ENCODE peak calls at places on chromosomes 13 and 19, in five cellular contexts. S, Q, Y, N and C are unnamed samples.
A peak's percentile ranks its signal among the peaks of the same experiment; 100 is the strongest.

GRCh38 chr13:100976993-100977392 is 302.4 kb upstream of the TMTC4 start:
- DNase-seq in Q (no peak), S (no peak), N (no peak), Y (no peak), C (no peak)

GRCh38 chr19:51147663-51148062 is 5.6 kb downstream of the SIGLEC7 start:
- DNase-seq in S (no peak), Q (no peak), N (no peak), Y (no peak), C (no peak)

GRCh38 chr19:49155005-49155826 is at the start of gene HRC:
- DNase-seq in N (no peak), Q (no peak), Y (no peak), S (no peak), C (no peak)

GRCh38 chr19:1400281-1401137 is 833 bp downstream of the GAMT start:
- DNase-seq in Q (no peak), S (no peak), N (peak; percentile 45), Y (no peak), C (no peak)

GRCh38 chr19:1082928-1083816 is 12.0 kb downstream of the POLR2E start:
- DNase-seq in S (peak; percentile 15), N (no peak), Q (peak; percentile 14), Y (no peak), C (no peak)

GRCh38 chr13:112729408-112729807 is 39.6 kb downstream of the ATP11A start:
- DNase-seq in Y (no peak), S (no peak), Q (no peak), N (no peak), C (no peak)

GRCh38 chr13:94761407-94761806 is 49.1 kb upstream of the SOX21 start:
- DNase-seq in Y (no peak), Q (no peak), S (no peak), N (no peak), C (no peak)

GRCh38 chr19:14409157-14410053 is 9.7 kb downstream of the DDX39A start:
- DNase-seq in Q (no peak), N (no peak), S (no peak), Y (no peak), C (peak; percentile 42)

GRCh38 chr19:11410682-11411081 is 8.4 kb downstream of the RGL3 start:
- DNase-seq in N (peak; percentile 81), Q (no peak), Y (no peak), S (no peak), C (no peak)

GRCh38 chr13:94860981-94861407 is 148.6 kb upstream of the SOX21 start:
- DNase-seq in Y (no peak), N (peak; percentile 36), S (no peak), Q (no peak), C (no peak)

GRCh38 chr19:14473073-14473790 is 1.9 kb downstream of the PTGER1 start:
- DNase-seq in Q (no peak), S (no peak), N (no peak), Y (no peak), C (no peak)

GRCh38 chr19:44841255-44841654 is 4.8 kb upstream of the NECTIN2 start:
- DNase-seq in Y (no peak), Q (no peak), N (no peak), S (no peak), C (no peak)

GRCh38 chr19:33063356-33064116 is 1.2 kb downstream of the RHPN2 start:
- DNase-seq in N (no peak), Q (peak; percentile 78), Y (no peak), S (no peak), C (no peak)

GRCh38 chr19:4154571-4155312 is 1.3 kb downstream of the CREB3L3 start:
- DNase-seq in Q (no peak), Y (no peak), N (no peak), S (no peak), C (no peak)

GRCh38 chr13:46803586-46803985 is 6.6 kb upstream of the ESD start:
- DNase-seq in Q (no peak), S (no peak), Y (no peak), N (peak; percentile 69), C (no peak)

GRCh38 chr13:48233097-48233885 is at the start of gene ITM2B:
- DNase-seq in Q (peak; percentile 82), Y (peak; percentile 60), N (peak; percentile 82), S (peak; percentile 61), C (peak; percentile 62)

GRCh38 chr19:34662919-34663318 is 14.0 kb downstream of the SCGB2B2 start:
- DNase-seq in Y (no peak), Q (no peak), N (peak; percentile 53), S (no peak), C (no peak)

GRCh38 chr13:22114630-22115311 is 443.9 kb downstream of the FGF9 start:
- DNase-seq in Q (no peak), N (no peak), S (peak; percentile 26), Y (no peak), C (no peak)

GRCh38 chr19:11479470-11480080 is 1.3 kb downstream of the ELAVL3 start:
- DNase-seq in Q (peak; percentile 26), S (no peak), N (peak; percentile 33), Y (peak; percentile 76), C (no peak)

GRCh38 chr13:42612021-42612765 is 38.2 kb downstream of the TNFSF11 start:
- DNase-seq in Q (no peak), Y (no peak), S (no peak), N (no peak), C (no peak)

GRCh38 chr19:1929051-1929742 is 11.8 kb upstream of the CSNK1G2 start:
- DNase-seq in N (peak; percentile 85), Q (peak; percentile 88), S (peak; percentile 89), Y (peak; percentile 82), C (peak; percentile 87)

GRCh38 chr19:47701717-47702552 is 11.3 kb upstream of the EHD2 start:
- DNase-seq in Q (no peak), N (no peak), Y (no peak), S (no peak), C (no peak)

GRCh38 chr19:31312629-31313244 is 36.5 kb downstream of the TSHZ3 start:
- DNase-seq in N (no peak), Q (no peak), Y (no peak), S (no peak), C (no peak)

GRCh38 chr19:57027360-57027759 is 92.4 kb upstream of the USP29 start:
- DNase-seq in S (no peak), Q (no peak), Y (no peak), N (no peak), C (no peak)

GRCh38 chr13:25860265-25860664 is 191.6 kb downstream of the SHISA2 start:
- DNase-seq in Y (no peak), S (no peak), Q (no peak), N (no peak), C (no peak)

GRCh38 chr19:41893899-41894298 is 10.9 kb downstream of the ARHGEF1 start:
- DNase-seq in Q (no peak), Y (no peak), N (peak; percentile 43), S (no peak), C (no peak)

GRCh38 chr19:7177926-7178325 is 108.4 kb downstream of the ZNF557 start:
- DNase-seq in N (no peak), Q (no peak), S (no peak), Y (no peak), C (no peak)

GRCh38 chr13:48892311-48892710 is 83.4 kb upstream of the FNDC3A start:
- DNase-seq in Q (no peak), S (no peak), Y (no peak), N (peak; percentile 97), C (no peak)

GRCh38 chr19:24000656-24001055 is 86.0 kb downstream of the ZNF726 start:
- DNase-seq in Y (no peak), N (no peak), Q (no peak), S (no peak), C (no peak)

GRCh38 chr13:77219401-77219800 is 107.5 kb downstream of the MYCBP2 start:
- DNase-seq in Y (no peak), S (no peak), Q (no peak), N (no peak), C (no peak)

GRCh38 chr13:41608779-41609178 is 151.4 kb downstream of the RGCC start:
- DNase-seq in Q (no peak), Y (no peak), S (no peak), N (no peak), C (no peak)

GRCh38 chr13:36432106-36432544 is at the start of gene CCNA1:
- DNase-seq in Y (peak; percentile 44), S (no peak), N (peak; percentile 32), Q (no peak), C (no peak)

GRCh38 chr13:113883921-113884804 is 20.3 kb upstream of the GAS6 start:
- DNase-seq in N (no peak), Q (no peak), S (no peak), Y (no peak), C (no peak)

GRCh38 chr19:7224995-7225394 is 69.2 kb downstream of the INSR start:
- DNase-seq in Q (no peak), Y (no peak), S (no peak), N (no peak), C (no peak)

GRCh38 chr19:48683349-48683748 is 10.5 kb upstream of the NTN5 start:
- DNase-seq in Q (no peak), N (peak; percentile 44), S (peak; percentile 43), Y (no peak), C (no peak)

GRCh38 chr19:29485293-29485692 is 40.5 kb upstream of the VSTM2B start:
- DNase-seq in Y (no peak), S (no peak), N (no peak), Q (no peak), C (no peak)

GRCh38 chr19:33441277-33441699 is 67.8 kb downstream of the CEBPG start:
- DNase-seq in Y (no peak), N (no peak), Q (no peak), S (peak; percentile 13), C (no peak)

GRCh38 chr13:43363156-43363918 is 340.0 kb downstream of the DNAJC15 start:
- DNase-seq in N (no peak), Q (no peak), Y (no peak), S (no peak), C (no peak)

GRCh38 chr19:7928741-7929701 is 3.1 kb upstream of the CTXN1 start:
- DNase-seq in Y (peak; percentile 42), N (peak; percentile 86), S (peak; percentile 66), Q (no peak), C (peak; percentile 72)